ENCODE peak calls at places on chromosome 18, in four cellular contexts. S, B, N and I are unnamed samples.

GRCh38 chr18:30192216-30192615 is 850.3 kb downstream of the DSC3 start:
- DNase-seq in N (peak), S (no peak), B (no peak), I (peak)

GRCh38 chr18:67771271-67771670 is 254.8 kb upstream of the DSEL start:
- DNase-seq in S (no peak), N (no peak), B (peak), I (no peak)

GRCh38 chr18:74598350-74599001 is 806 bp downstream of the ZNF407 start:
- DNase-seq in B (peak), S (peak), N (peak), I (peak)

GRCh38 chr18:62264984-62265383 is 60.1 kb upstream of the TNFRSF11A start:
- DNase-seq in S (no peak), B (no peak), N (no peak), I (no peak)

GRCh38 chr18:36633961-36634412 is 194.8 kb downstream of the TPGS2 start:
- DNase-seq in B (no peak), N (no peak), S (no peak), I (no peak)

GRCh38 chr18:50401888-50402287 is 27.0 kb downstream of the SKA1 start:
- DNase-seq in S (peak), N (peak), B (peak), I (peak)

GRCh38 chr18:7878265-7879173 is 311.4 kb downstream of the PTPRM start:
- DNase-seq in N (no peak), B (no peak), S (no peak), I (peak)

GRCh38 chr18:3577456-3577855 is 127.5 kb downstream of the TGIF1 start:
- DNase-seq in B (no peak), S (no peak), N (no peak), I (no peak)

GRCh38 chr18:79512461-79513380 is 117.0 kb downstream of the NFATC1 start:
- DNase-seq in B (no peak), S (peak), N (peak), I (no peak)

GRCh38 chr18:62018034-62018760 is 125.4 kb upstream of the RNF152 start:
- DNase-seq in B (peak), N (no peak), S (no peak), I (no peak)

GRCh38 chr18:35688757-35689156 is 107.2 kb downstream of the GALNT1 start:
- DNase-seq in N (no peak), S (no peak), B (no peak), I (peak)

GRCh38 chr18:65922103-65922502 is 171.3 kb downstream of the CDH7 start:
- DNase-seq in B (no peak), N (no peak), S (no peak), I (no peak)

GRCh38 chr18:67199993-67200617 is 316.4 kb downstream of the DSEL start:
- DNase-seq in S (no peak), N (no peak), B (peak), I (peak)

GRCh38 chr18:44996261-44996660 is 315.6 kb downstream of the SETBP1 start:
- DNase-seq in N (no peak), B (no peak), S (no peak), I (no peak)

GRCh38 chr18:57792741-57793629 is 10.1 kb downstream of the ATP8B1 start:
- DNase-seq in N (no peak), B (no peak), S (no peak), I (no peak)

GRCh38 chr18:74654637-74655036 is 57.0 kb downstream of the ZNF407 start:
- DNase-seq in B (peak), S (no peak), N (no peak), I (no peak)

GRCh38 chr18:79944126-79944731 is 7.2 kb downstream of the SLC66A2 start:
- DNase-seq in S (no peak), N (peak), B (no peak), I (no peak)

GRCh38 chr18:54924948-54925347 is 34.3 kb downstream of the CCDC68 start:
- DNase-seq in N (no peak), S (no peak), B (peak), I (no peak)

GRCh38 chr18:680392-680791 is 22.9 kb downstream of the TYMS start:
- DNase-seq in B (no peak), N (no peak), S (no peak), I (no peak)

GRCh38 chr18:7521226-7521856 is 45.8 kb upstream of the PTPRM start:
- DNase-seq in B (no peak), S (no peak), N (no peak), I (no peak)

GRCh38 chr18:78562446-78563020 is 417.1 kb upstream of the SALL3 start:
- DNase-seq in B (no peak), S (no peak), N (no peak), I (no peak)

GRCh38 chr18:10374615-10375295 is 79.7 kb upstream of the APCDD1 start:
- DNase-seq in N (peak), B (no peak), S (no peak), I (peak)

GRCh38 chr18:60568211-60568610 is 195.6 kb upstream of the MC4R start:
- DNase-seq in N (no peak), B (no peak), S (no peak), I (no peak)

GRCh38 chr18:12996661-12997292 is 5.6 kb downstream of the CEP192 start:
- DNase-seq in B (no peak), S (no peak), N (no peak), I (no peak)

GRCh38 chr18:54284967-54285785 is 15.9 kb downstream of the POLI start:
- DNase-seq in N (no peak), B (peak), S (no peak), I (peak)

GRCh38 chr18:36167692-36168218 is 19.5 kb upstream of the MOCOS start:
- DNase-seq in S (no peak), B (no peak), N (no peak), I (no peak)

GRCh38 chr18:79819951-79820351 is 22.2 kb downstream of the KCNG2 start:
- DNase-seq in N (no peak), S (peak), B (no peak), I (no peak)

GRCh38 chr18:21391074-21391673 is 149.1 kb downstream of the GREB1L start:
- DNase-seq in S (no peak), N (no peak), B (peak), I (peak)

GRCh38 chr18:36441872-36442271 is 144.4 kb downstream of the FHOD3 start:
- DNase-seq in N (no peak), B (peak), S (no peak), I (no peak)

GRCh38 chr18:51527826-51528225 is 330.3 kb upstream of the MEX3C start:
- DNase-seq in N (no peak), B (no peak), S (no peak), I (no peak)

GRCh38 chr18:21096760-21097159 is 14.9 kb downstream of the ROCK1 start:
- DNase-seq in B (no peak), S (no peak), N (no peak), I (no peak)

GRCh38 chr18:75064513-75064905 is 144.4 kb downstream of the PTGR3 start:
- DNase-seq in N (no peak), S (no peak), B (no peak), I (no peak)

GRCh38 chr18:5424903-5425302 is 118.9 kb downstream of the EPB41L3 start:
- DNase-seq in N (no peak), S (no peak), B (peak), I (peak)

GRCh38 chr18:10591891-10592290 is 66.1 kb downstream of the NAPG start:
- DNase-seq in S (no peak), N (no peak), B (no peak), I (no peak)

GRCh38 chr18:39599251-39599650 is 2033.7 kb upstream of the CELF4 start:
- DNase-seq in N (no peak), S (no peak), B (no peak), I (no peak)

GRCh38 chr18:39600894-39601293 is 2035.3 kb upstream of the CELF4 start:
- DNase-seq in N (no peak), B (no peak), S (no peak), I (peak)

GRCh38 chr18:39602112-39602511 is 2036.5 kb upstream of the CELF4 start:
- DNase-seq in S (no peak), N (no peak), B (no peak), I (no peak)

GRCh38 chr18:39604836-39605235 is 2039.2 kb upstream of the CELF4 start:
- DNase-seq in S (no peak), N (no peak), B (peak), I (no peak)
- H4K5ac ChIP-seq in S (no peak), N (no peak), B (no peak), I (no peak)

GRCh38 chr18:48334845-48335244 is 74.3 kb downstream of the ZBTB7C start:
- DNase-seq in N (no peak), S (no peak), B (no peak), I (no peak)
- H3K23ac ChIP-seq in N (no peak), S (no peak), B (no peak), I (no peak)

DNA sequence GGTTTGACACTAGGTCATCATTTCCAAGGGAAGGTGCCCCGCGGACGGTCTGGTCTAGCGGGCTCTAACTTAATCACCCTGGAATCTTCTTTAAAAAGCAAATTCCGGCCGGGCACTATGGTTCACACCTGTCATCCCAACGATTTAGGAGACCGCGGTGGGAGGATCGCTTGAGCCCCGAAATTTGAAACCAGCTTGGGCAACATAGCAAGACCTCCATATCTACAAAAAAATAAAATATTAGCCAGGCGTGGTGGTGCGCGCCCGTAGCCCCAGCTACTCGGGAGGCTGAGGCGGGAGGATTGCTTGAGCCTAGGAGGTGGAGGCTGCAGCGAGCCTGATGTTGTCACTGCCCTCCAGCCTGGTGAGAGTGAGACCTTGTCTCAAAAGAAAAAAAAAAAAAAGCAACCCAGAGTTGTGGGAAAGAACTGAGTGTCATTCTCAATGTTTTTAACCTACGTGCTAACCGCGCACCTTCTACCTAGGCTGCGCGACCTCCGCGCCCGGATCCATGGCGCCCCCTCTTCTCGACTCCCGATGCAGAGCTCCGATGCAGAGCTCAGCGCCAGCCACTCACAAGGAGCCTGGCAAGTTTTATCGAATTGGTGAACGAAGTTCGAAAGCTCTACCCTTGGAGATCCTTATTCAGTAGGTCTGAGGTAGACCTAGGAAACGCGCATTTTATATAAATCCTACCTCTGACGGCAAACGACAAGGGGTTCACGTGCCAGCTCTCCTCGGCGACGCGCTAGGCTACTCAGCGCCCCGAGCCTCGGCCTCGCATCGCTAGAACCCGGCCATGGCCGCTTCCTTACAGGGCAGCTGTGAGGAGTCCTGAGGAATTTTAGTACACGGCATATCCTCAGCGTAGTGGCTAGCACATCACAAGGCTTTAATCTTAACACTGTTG is 877 bp upstream of the TWSG1 start:
- DNase-seq in B (no peak), N (peak), S (peak), I (no peak)
- H4K5ac ChIP-seq in B (peak), N (no peak), S (peak), I (no peak)

GRCh38 chr18:24631238-24632025 is 171.0 kb downstream of the HRH4 start:
- DNase-seq in N (peak), S (peak), B (peak), I (peak)
- H3K23ac ChIP-seq in N (no peak), S (no peak), B (peak), I (no peak)

GRCh38 chr18:58852629-58853028 is 12.0 kb upstream of the ZNF532 start:
- DNase-seq in B (no peak), N (no peak), S (no peak), I (no peak)
- H4K5ac ChIP-seq in B (no peak), N (no peak), S (no peak), I (no peak)

GRCh38 chr18:46427216-46427995 is 229.6 kb downstream of the LOXHD1 start:
- DNase-seq in B (no peak), S (no peak), N (no peak), I (no peak)
- H3K23ac ChIP-seq in B (no peak), S (no peak), N (no peak), I (no peak)

GRCh38 chr18:63637703-63638102 is 6.4 kb downstream of the SERPINB4 start:
- DNase-seq in B (no peak), N (no peak), S (no peak), I (no peak)
- H4K5ac ChIP-seq in B (no peak), N (no peak), S (no peak), I (no peak)

GRCh38 chr18:48398074-48398473 is 11.1 kb downstream of the ZBTB7C start:
- DNase-seq in N (no peak), B (no peak), S (no peak), I (no peak)
- H3K23ac ChIP-seq in N (no peak), B (no peak), S (no peak), I (no peak)

GRCh38 chr18:77046409-77046808 is 86.2 kb downstream of the MBP start:
- DNase-seq in S (no peak), N (no peak), B (no peak), I (no peak)
- H4K5ac ChIP-seq in S (no peak), N (no peak), B (no peak), I (no peak)

DNA sequence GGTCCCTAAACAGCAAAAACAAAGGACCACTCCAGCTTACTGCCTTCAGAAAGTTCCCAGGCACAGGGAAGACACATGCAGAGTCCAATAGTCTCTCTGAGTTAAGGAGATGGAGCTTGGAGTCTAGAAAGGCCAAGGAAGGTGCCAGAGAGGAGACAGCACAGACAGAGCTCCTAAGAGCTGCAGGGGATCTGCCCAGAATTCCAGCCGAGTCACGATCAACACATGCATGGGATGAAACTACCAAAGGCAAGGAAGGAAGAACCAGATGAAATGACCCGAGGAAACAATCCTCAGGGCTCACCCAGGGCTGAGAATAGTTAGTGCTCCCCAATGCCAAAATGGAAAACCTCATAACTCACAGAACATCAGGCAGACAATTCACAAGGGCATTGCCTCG is 15.4 kb downstream of the METTL4 start:
- DNase-seq in S (no peak), B (no peak), N (no peak), I (peak)
- H3K23ac ChIP-seq in S (no peak), B (no peak), N (no peak), I (no peak)